ENCODE peak calls at places on chromosomes 13 and 19, in seven cellular contexts. E is fibroblast of lung, L is retinal pigment epithelial cell, Z is left ventricle myocardium inferior, K is astrocyte of the spinal cord, Q is cardiac fibroblast, S is tibial nerve. X is an unnamed sample.
A peak's percentile ranks its signal among the peaks of the same experiment; 100 is the strongest.

GRCh38 chr19:58575183-58576041 is 2.3 kb upstream of the MZF1 start:
- DNase-seq in Q (peak; percentile 95), Z (peak; percentile 92), L (no peak), S (peak; percentile 76), K (peak; percentile 95), E (peak; percentile 89), X (peak; percentile 68)

GRCh38 chr13:108200781-108201398 is 14.4 kb downstream of the LIG4 start:
- DNase-seq in K (no peak), E (peak; percentile 64), S (no peak), Z (no peak), L (no peak), Q (peak; percentile 3), X (no peak)

GRCh38 chr13:35475131-35475959 is 1.1 kb downstream of the MAB21L1 start:
- DNase-seq in K (peak; percentile 49), L (no peak), E (peak; percentile 47), Z (no peak), S (peak; percentile 52), Q (peak; percentile 25), X (no peak)

GRCh38 chr19:1017115-1017905 is 3.6 kb downstream of the TMEM259 start:
- DNase-seq in K (no peak), S (no peak), E (no peak), Z (peak; percentile 27), L (no peak), Q (no peak), X (no peak)

GRCh38 chr19:30288957-30289735 is 83.0 kb upstream of the ZNF536 start:
- DNase-seq in K (no peak), S (no peak), E (no peak), Z (no peak), Q (no peak), L (no peak), X (no peak)

GRCh38 chr19:15249912-15250634 is 17.8 kb upstream of the EPHX3 start:
- DNase-seq in L (peak; percentile 64), E (peak; percentile 92), S (no peak), K (peak; percentile 92), Q (peak; percentile 96), Z (peak; percentile 65), X (no peak)

GRCh38 chr19:30059741-30060140 is 117.7 kb downstream of the URI1 start:
- DNase-seq in L (no peak), Z (no peak), K (no peak), E (no peak), S (no peak), Q (no peak), X (no peak)

GRCh38 chr19:33064117-33064777 is 441 bp downstream of the RHPN2 start:
- DNase-seq in Q (no peak), Z (no peak), E (peak; percentile 7), S (no peak), L (no peak), K (no peak), X (no peak)

GRCh38 chr19:383922-384800 is 24.8 kb downstream of the C2CD4C start:
- DNase-seq in K (no peak), L (no peak), S (no peak), Z (no peak), E (no peak), Q (peak; percentile 15), X (no peak)

GRCh38 chr19:54114340-54114826 is 1.1 kb downstream of the TFPT start:
- DNase-seq in Z (no peak), S (no peak), K (peak; percentile 20), Q (peak; percentile 51), E (peak; percentile 53), L (no peak), X (no peak)

GRCh38 chr13:25353344-25353743 is 18.4 kb upstream of the ATP8A2 start:
- DNase-seq in L (no peak), E (no peak), K (no peak), Z (no peak), Q (no peak), S (no peak), X (no peak)

GRCh38 chr13:93151277-93151676 is 75.3 kb upstream of the GPC6 start:
- DNase-seq in K (peak; percentile 78), E (peak; percentile 90), Z (no peak), S (no peak), L (peak; percentile 43), Q (peak; percentile 90), X (no peak)

GRCh38 chr19:51097166-51097736 is 11.0 kb downstream of the CTU1 start:
- DNase-seq in S (peak; percentile 21), E (peak; percentile 38), L (no peak), Z (peak; percentile 56), Q (peak; percentile 66), K (peak; percentile 52), X (peak; percentile 26)

DNA sequence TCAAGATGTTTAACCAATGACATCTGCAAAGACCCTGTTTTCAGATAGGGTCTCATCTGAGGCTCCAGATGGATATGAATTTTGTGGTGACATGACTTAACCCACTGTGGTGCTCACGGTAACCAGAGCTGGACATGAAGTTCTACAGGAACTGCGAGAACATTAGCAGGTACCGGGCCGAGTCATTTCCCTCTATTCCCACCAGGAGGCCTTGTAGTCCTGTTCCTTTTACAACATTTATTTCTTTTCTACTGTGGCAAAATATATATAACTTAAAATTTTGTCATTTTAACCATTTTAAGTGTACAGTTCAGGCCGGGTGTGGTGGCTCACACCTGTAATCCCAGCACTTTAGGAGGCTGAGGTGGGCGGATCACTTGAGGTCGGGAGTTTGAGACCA is 7.6 kb upstream of the TSPAN16 start:
- DNase-seq in Z (no peak), E (no peak), S (no peak), K (peak; percentile 33), L (no peak), Q (peak; percentile 57), X (no peak)
- TF ChIP-seq CTCF in Z (peak; percentile 55), E (peak; percentile 53), S (no peak), K (peak; percentile 71), L (peak; percentile 71), Q (peak; percentile 66), X (peak; percentile 50)

DNA sequence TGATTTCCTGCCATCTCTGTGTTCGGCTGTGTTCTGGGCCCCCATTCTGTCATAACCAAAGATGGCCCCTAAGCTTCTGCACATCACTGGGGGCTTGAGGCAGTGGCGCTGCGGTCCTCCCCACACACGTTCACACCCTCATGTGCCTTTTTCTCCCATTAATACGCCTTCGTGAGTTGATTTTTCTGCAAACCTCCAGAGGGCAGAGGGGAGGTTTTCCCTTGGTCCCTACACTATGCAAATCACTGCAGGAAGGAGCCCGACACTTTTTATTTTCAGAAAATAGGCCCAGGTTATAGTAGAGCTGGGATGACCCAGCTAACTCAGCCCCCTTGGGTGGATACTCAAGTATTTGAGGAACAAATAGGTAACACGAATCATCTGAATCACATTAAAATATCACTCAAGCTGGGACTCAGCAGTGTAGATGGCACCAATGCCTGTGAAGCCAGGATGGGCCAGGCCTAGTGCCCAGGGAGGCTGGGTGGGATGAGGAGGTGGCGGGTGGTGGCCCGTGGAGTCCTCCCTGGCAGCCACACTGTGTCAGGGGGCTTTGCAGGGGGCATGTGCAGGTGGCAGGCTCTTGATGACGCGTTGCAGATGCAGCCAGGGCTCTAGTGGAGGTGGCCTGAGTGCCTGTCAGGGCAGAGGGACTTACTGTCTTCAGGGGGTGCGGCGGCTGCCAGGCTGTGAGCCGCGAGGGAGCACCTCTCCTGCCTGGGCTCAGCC is 234.3 kb downstream of the TEX29 start:
- DNase-seq in K (no peak), L (no peak), Q (no peak), E (no peak), S (no peak), Z (no peak), X (no peak)
- H3K4me3 ChIP-seq in K (no peak overlapping the region), L (no peak overlapping the region), Q (no peak overlapping the region), E (no peak overlapping the region), S (no peak overlapping the region), Z (no peak overlapping the region), X (no peak overlapping the region)

GRCh38 chr19:47539747-47540311 is 25.0 kb upstream of the NAPA start:
- DNase-seq in E (no peak), K (no peak), Q (no peak), Z (no peak), S (no peak), L (no peak), X (no peak)

GRCh38 chr19:47542030-47542475 is 27.2 kb upstream of the NAPA start:
- DNase-seq in L (no peak), K (no peak), S (no peak), E (peak; percentile 28), Q (peak; percentile 65), Z (no peak), X (no peak)

GRCh38 chr19:47538812-47539211 is 23.9 kb upstream of the NAPA start:
- DNase-seq in S (no peak), K (no peak), Q (no peak), E (no peak), L (no peak), Z (no peak), X (no peak)

GRCh38 chr19:47541507-47541906 is 26.6 kb upstream of the NAPA start:
- DNase-seq in E (no peak), Z (no peak), K (no peak), L (no peak), S (no peak), Q (peak; percentile 13), X (no peak)

GRCh38 chr19:47540748-47541147 is 25.9 kb upstream of the NAPA start:
- DNase-seq in Z (no peak), S (no peak), Q (peak; percentile 66), E (peak; percentile 21), K (peak; percentile 48), L (no peak), X (no peak)
- TF ChIP-seq CTCF in Z (peak; percentile 25), S (no peak), Q (peak; percentile 41), E (peak; percentile 41), K (peak; percentile 59), L (peak; percentile 56), X (peak; percentile 31)

GRCh38 chr13:43369319-43369718 is 345.9 kb downstream of the DNAJC15 start:
- DNase-seq in Z (no peak), L (no peak), K (no peak), E (no peak), Q (no peak), S (no peak), X (no peak)

GRCh38 chr13:43363156-43363918 is 340.0 kb downstream of the DNAJC15 start:
- DNase-seq in Z (no peak), S (no peak), L (no peak), K (peak; percentile 65), Q (peak; percentile 68), E (peak; percentile 81), X (no peak)

GRCh38 chr13:43365042-43365344 is 341.6 kb downstream of the DNAJC15 start:
- DNase-seq in L (no peak), Q (no peak), E (no peak), K (no peak), Z (no peak), S (no peak), X (no peak)

GRCh38 chr13:43364210-43365041 is 341.0 kb downstream of the DNAJC15 start:
- DNase-seq in E (peak; percentile 90), K (peak; percentile 76), Z (no peak), Q (peak; percentile 82), L (no peak), S (no peak), X (no peak)

DNA sequence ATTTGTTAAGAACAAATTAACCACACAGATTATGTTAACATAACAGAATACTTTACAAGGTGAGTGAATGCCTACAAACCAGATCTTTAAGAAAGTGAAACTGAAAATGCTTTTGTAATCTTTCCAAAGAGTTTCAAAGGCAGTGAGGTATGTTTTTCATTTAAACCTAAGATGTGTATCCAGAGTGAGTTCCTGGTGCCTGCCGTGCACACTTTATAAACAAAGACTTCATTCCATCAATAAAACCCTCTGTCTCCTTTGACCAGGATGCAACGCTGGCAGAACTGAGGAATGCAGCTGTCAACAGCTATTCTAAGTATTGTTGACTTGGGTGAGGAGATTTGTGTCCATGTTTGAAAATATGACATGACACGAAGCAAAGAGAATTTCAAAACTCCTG is 344.6 kb downstream of the DNAJC15 start:
- DNase-seq in L (no peak), E (peak; percentile 30), S (no peak), Q (no peak), K (peak; percentile 52), Z (no peak), X (no peak)
- H3K4me3 ChIP-seq in L (no peak overlapping the region), E (peak overlapping the region; percentile 3), S (no peak overlapping the region), Q (no peak overlapping the region), K (no peak overlapping the region), Z (peak overlapping the region; percentile 3), X (no peak overlapping the region)